ENCODE peak calls at places on chromosomes 16 and 17, in four cellular contexts. B is HepG2, L is GM12878, W is A549. G is an unnamed sample.

GRCh38 chr17:21528031-21528684 is 152.0 kb downstream of the KCNJ12 start:
- DNase-seq in L (no peak), W (no peak), B (no peak), G (no peak)

GRCh38 chr16:4038448-4038847 is 77.8 kb downstream of the ADCY9 start:
- DNase-seq in W (no peak), L (no peak), B (no peak), G (no peak)

GRCh38 chr17:72502940-72503341 is 382.1 kb downstream of the SOX9 start:
- DNase-seq in B (no peak), L (no peak), W (no peak), G (no peak)

GRCh38 chr17:78597923-78598545 is 20.8 kb upstream of the DNAH17 start:
- DNase-seq in L (no peak), B (no peak), W (no peak), G (peak; percentile 50)

GRCh38 chr17:17001874-17002520 is 30.1 kb upstream of the TNFRSF13B start:
- DNase-seq in W (peak; percentile 88), L (no peak), B (peak; percentile 48), G (peak; percentile 79)

GRCh38 chr17:29572691-29573557 is 4.4 kb downstream of the TP53I13 start:
- DNase-seq in L (no peak), W (no peak), B (no peak), G (no peak)

GRCh38 chr16:52569296-52569695 is 22.4 kb upstream of the TOX3 start:
- DNase-seq in L (no peak), W (no peak), B (no peak), G (no peak)

GRCh38 chr17:78940708-78941107 is 15.5 kb upstream of the TIMP2 start:
- DNase-seq in B (peak; percentile 50), L (no peak), W (no peak), G (no peak)

GRCh38 chr17:20235747-20236146 is 226.6 kb downstream of the SPECC1 start:
- DNase-seq in W (no peak), L (no peak), B (no peak), G (no peak)

GRCh38 chr17:5122586-5123342 is 6.9 kb downstream of the USP6 start:
- DNase-seq in B (no peak), L (no peak), W (no peak), G (no peak)
- TF ChIP-seq MAX in B (no peak), L (no peak), W (no peak), G (no peak)

GRCh38 chr16:65745-66144 is 6.7 kb downstream of the RHBDF1 start:
- DNase-seq in B (peak; percentile 56), L (no peak), W (peak; percentile 90), G (peak; percentile 75)
- TF ChIP-seq POLR2A in B (no peak), L (no peak), W (no peak), G (no peak)

DNA sequence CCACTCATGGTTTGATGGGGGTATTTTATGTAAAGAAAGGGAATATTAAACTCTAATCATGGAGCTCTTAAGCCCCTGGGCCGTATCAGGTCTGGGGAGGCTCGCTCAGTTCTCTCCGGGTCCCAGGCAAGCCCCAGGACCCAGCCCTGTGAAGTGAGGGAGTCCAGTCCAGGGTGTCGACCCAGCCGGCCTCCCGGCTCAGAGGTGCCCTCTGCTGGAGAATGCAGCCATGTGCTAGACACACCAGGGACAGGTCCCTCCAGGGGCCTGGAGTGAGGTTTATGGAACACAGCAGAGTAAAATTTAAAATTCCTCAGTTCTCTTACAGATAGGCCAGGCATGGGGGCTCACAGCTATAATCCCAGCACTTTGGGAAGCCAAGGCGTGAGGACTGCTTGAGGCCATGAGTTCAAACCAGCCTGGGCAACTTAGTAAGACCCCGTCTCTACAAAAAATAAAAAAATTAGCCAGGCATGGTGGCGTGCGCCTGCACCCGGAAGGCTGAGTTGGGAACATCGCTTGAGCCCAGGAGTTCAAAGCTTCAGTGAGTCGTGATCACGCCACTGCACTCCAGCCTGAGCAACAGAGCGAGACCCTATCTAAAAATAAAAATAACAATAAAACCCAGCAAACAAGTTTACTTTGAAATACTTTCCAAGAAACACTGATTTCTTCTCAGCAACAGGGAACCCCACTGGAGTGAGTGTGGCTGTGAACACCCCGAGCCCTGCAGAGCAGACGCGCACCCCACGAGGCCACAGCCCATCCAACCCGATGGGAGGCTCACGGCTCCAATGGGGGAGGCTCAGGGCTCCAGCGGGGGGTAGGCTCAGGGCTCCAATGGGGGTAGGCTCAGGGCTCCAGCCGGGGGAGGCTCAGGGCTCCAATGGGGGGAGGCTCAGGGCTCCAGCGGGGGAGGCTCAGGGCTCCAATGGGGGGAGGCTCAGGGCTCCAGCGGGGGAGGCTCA is 72.2 kb downstream of the ZNF778 start:
- DNase-seq in B (peak; percentile 73), W (peak; percentile 99), L (no peak), G (peak; percentile 76)
- TF ChIP-seq MAX in B (peak; percentile 36), W (peak; percentile 78), L (no peak), G (peak; percentile 54)

GRCh38 chr17:45261577-45262515 is at the start of gene SPATA32:
- DNase-seq in W (no peak), B (no peak), L (no peak), G (no peak)
- TF ChIP-seq POLR2A in W (no peak), B (no peak), L (peak; percentile 73), G (no peak)

DNA sequence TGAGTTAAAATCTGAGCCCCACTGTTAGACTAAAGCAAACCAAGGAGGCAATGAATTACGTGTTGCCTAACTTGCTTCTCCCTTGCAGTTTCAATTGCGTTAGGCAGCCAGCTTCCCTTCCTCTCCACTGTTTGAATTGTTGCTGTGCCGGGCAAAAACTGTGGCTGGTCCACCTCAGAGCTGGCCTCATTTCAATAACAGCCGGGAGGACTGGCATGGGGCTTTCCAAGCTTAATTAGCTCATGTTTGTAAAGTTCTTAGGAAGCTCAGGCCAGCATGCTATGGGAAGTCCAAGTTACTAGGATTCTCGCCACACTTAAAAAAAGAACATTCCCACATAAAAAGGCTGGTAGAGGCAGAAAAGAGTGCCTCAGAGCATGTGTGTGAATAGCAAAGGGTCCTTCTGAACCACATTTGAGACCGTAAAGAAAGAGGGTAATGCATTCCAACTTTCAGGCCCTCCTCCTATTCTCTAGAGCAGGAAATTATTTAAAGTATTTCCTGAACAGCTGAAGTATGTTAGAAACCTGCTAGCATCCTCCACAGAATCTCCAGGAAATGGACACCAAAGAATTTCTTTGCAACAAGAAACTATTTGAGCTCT is 79.0 kb upstream of the SMURF2 start:
- DNase-seq in W (no peak), B (no peak), L (no peak), G (no peak)
- TF ChIP-seq MAX in W (no peak), B (no peak), L (no peak), G (no peak)

GRCh38 chr16:50024684-50025543 is at the start of gene CNEP1R1:
- DNase-seq in B (peak; percentile 97), L (peak; percentile 93), W (peak; percentile 98), G (peak; percentile 98)
- TF ChIP-seq POLR2A in B (peak; percentile 86), L (peak; percentile 84), W (peak; percentile 87), G (peak; percentile 33)

GRCh38 chr17:56424543-56425044 is 168.9 kb upstream of the NOG start:
- DNase-seq in B (no peak), W (no peak), L (no peak), G (no peak)

GRCh38 chr17:56424005-56424404 is 169.5 kb upstream of the NOG start:
- DNase-seq in L (no peak), W (no peak), B (no peak), G (no peak)

GRCh38 chr17:56426901-56427300 is 166.6 kb upstream of the NOG start:
- DNase-seq in L (no peak), W (no peak), B (no peak), G (no peak)

GRCh38 chr17:56425483-56425882 is 168.0 kb upstream of the NOG start:
- DNase-seq in W (no peak), L (no peak), B (no peak), G (no peak)
- TF ChIP-seq MAX in W (no peak), L (no peak), B (no peak), G (no peak)